ENCODE peak calls at places on chromosomes 3 and 15, in six cellular contexts. One of them, this sample, is unnamed.

GRCh38 chr15:88331291-88331690 is 74.8 kb upstream of the NTRK3 start:
- DNase-seq in activated T-cell treated with anti-CD3 and anti-CD28 coated beads for 1 hour: peak; percentile 5
- DNase-seq in activated naive CD8-positive, alpha-beta T cell treated with anti-CD3 and anti-CD28 coated beads, Interleukin-2, amount 10 ng/mL, durations not matched to agents 7 days and 5 days: peak; percentile 64
- DNase-seq in SW480: peak; percentile 50
- DNase-seq in activated B cell treated with CpG ODN at 0.5 μM for 24 hours: no peak
- DNase-seq in immature natural killer cell: no peak
- DNase-seq in this sample: no peak

GRCh38 chr15:78077053-78077859 is at the start of gene TBC1D2B:
- DNase-seq in activated B cell treated with CpG ODN at 0.5 μM for 24 hours: peak; percentile 68
- DNase-seq in SW480: peak; percentile 57
- DNase-seq in activated T-cell treated with anti-CD3 and anti-CD28 coated beads for 1 hour: peak; percentile 64
- DNase-seq in immature natural killer cell: peak; percentile 70
- DNase-seq in activated naive CD8-positive, alpha-beta T cell treated with anti-CD3 and anti-CD28 coated beads, Interleukin-2, amount 10 ng/mL, durations not matched to agents 7 days and 5 days: peak; percentile 84
- DNase-seq in this sample: peak; percentile 70

GRCh38 chr3:12178091-12178820 is 19.5 kb upstream of the TIMP4 start:
- DNase-seq in activated B cell treated with CpG ODN at 0.5 μM for 24 hours: no peak
- DNase-seq in activated naive CD8-positive, alpha-beta T cell treated with anti-CD3 and anti-CD28 coated beads, Interleukin-2, amount 10 ng/mL, durations not matched to agents 7 days and 5 days: no peak
- DNase-seq in activated T-cell treated with anti-CD3 and anti-CD28 coated beads for 1 hour: no peak
- DNase-seq in immature natural killer cell: no peak
- DNase-seq in SW480: no peak
- DNase-seq in this sample: peak; percentile 53

GRCh38 chr3:136893848-136894443 is 31.9 kb downstream of the NCK1 start:
- DNase-seq in immature natural killer cell: no peak
- DNase-seq in activated B cell treated with CpG ODN at 0.5 μM for 24 hours: no peak
- DNase-seq in SW480: no peak
- DNase-seq in activated naive CD8-positive, alpha-beta T cell treated with anti-CD3 and anti-CD28 coated beads, Interleukin-2, amount 10 ng/mL, durations not matched to agents 7 days and 5 days: no peak
- DNase-seq in activated T-cell treated with anti-CD3 and anti-CD28 coated beads for 1 hour: no peak
- DNase-seq in this sample: no peak

GRCh38 chr3:42746455-42747450 is 26.3 kb downstream of the CCDC13 start:
- DNase-seq in SW480: no peak
- DNase-seq in activated T-cell treated with anti-CD3 and anti-CD28 coated beads for 1 hour: no peak
- DNase-seq in activated B cell treated with CpG ODN at 0.5 μM for 24 hours: no peak
- DNase-seq in immature natural killer cell: no peak
- DNase-seq in activated naive CD8-positive, alpha-beta T cell treated with anti-CD3 and anti-CD28 coated beads, Interleukin-2, amount 10 ng/mL, durations not matched to agents 7 days and 5 days: no peak
- DNase-seq in this sample: peak; percentile 55

GRCh38 chr15:72281713-72282112 is 9.4 kb upstream of the PARP6 start:
- DNase-seq in immature natural killer cell: no peak
- DNase-seq in activated naive CD8-positive, alpha-beta T cell treated with anti-CD3 and anti-CD28 coated beads, Interleukin-2, amount 10 ng/mL, durations not matched to agents 7 days and 5 days: no peak
- DNase-seq in SW480: no peak
- DNase-seq in activated B cell treated with CpG ODN at 0.5 μM for 24 hours: no peak
- DNase-seq in activated T-cell treated with anti-CD3 and anti-CD28 coated beads for 1 hour: no peak
- DNase-seq in this sample: no peak

GRCh38 chr3:59127071-59127470 is 77.2 kb upstream of the CFAP20DC start:
- DNase-seq in SW480: peak; percentile 13
- DNase-seq in immature natural killer cell: no peak
- DNase-seq in activated B cell treated with CpG ODN at 0.5 μM for 24 hours: no peak
- DNase-seq in activated naive CD8-positive, alpha-beta T cell treated with anti-CD3 and anti-CD28 coated beads, Interleukin-2, amount 10 ng/mL, durations not matched to agents 7 days and 5 days: no peak
- DNase-seq in activated T-cell treated with anti-CD3 and anti-CD28 coated beads for 1 hour: no peak
- DNase-seq in this sample: no peak

GRCh38 chr15:99511529-99511864 is 54.3 kb upstream of the MEF2A start:
- DNase-seq in activated B cell treated with CpG ODN at 0.5 μM for 24 hours: no peak
- DNase-seq in immature natural killer cell: no peak
- DNase-seq in activated naive CD8-positive, alpha-beta T cell treated with anti-CD3 and anti-CD28 coated beads, Interleukin-2, amount 10 ng/mL, durations not matched to agents 7 days and 5 days: no peak
- DNase-seq in SW480: no peak
- DNase-seq in activated T-cell treated with anti-CD3 and anti-CD28 coated beads for 1 hour: no peak
- DNase-seq in this sample: no peak

GRCh38 chr15:89837134-89837829 is 22.6 kb upstream of the ANPEP start:
- DNase-seq in SW480: no peak
- DNase-seq in activated B cell treated with CpG ODN at 0.5 μM for 24 hours: no peak
- DNase-seq in activated T-cell treated with anti-CD3 and anti-CD28 coated beads for 1 hour: no peak
- DNase-seq in immature natural killer cell: no peak
- DNase-seq in activated naive CD8-positive, alpha-beta T cell treated with anti-CD3 and anti-CD28 coated beads, Interleukin-2, amount 10 ng/mL, durations not matched to agents 7 days and 5 days: no peak
- DNase-seq in this sample: no peak

GRCh38 chr3:180048840-180049239 is 12.1 kb upstream of the PEX5L start:
- DNase-seq in SW480: no peak
- DNase-seq in activated naive CD8-positive, alpha-beta T cell treated with anti-CD3 and anti-CD28 coated beads, Interleukin-2, amount 10 ng/mL, durations not matched to agents 7 days and 5 days: no peak
- DNase-seq in immature natural killer cell: no peak
- DNase-seq in activated B cell treated with CpG ODN at 0.5 μM for 24 hours: no peak
- DNase-seq in activated T-cell treated with anti-CD3 and anti-CD28 coated beads for 1 hour: no peak
- DNase-seq in this sample: no peak

GRCh38 chr3:64158334-64158733 is 66.9 kb downstream of the PRICKLE2 start:
- DNase-seq in activated B cell treated with CpG ODN at 0.5 μM for 24 hours: no peak
- DNase-seq in SW480: no peak
- DNase-seq in immature natural killer cell: no peak
- DNase-seq in activated T-cell treated with anti-CD3 and anti-CD28 coated beads for 1 hour: no peak
- DNase-seq in activated naive CD8-positive, alpha-beta T cell treated with anti-CD3 and anti-CD28 coated beads, Interleukin-2, amount 10 ng/mL, durations not matched to agents 7 days and 5 days: no peak
- DNase-seq in this sample: peak; percentile 63

This sample was measured in stomach.